ENCODE peak calls at places on chromosome 6, in seven cellular contexts. L, B, W, V, M, O and Y are unnamed samples.

GRCh38 chr6:138404666-138405337 is 779 bp downstream of the HEBP2 start:
- DNase-seq in L (peak), B (peak), W (no peak), V (peak), M (peak), O (no peak), Y (no peak)

GRCh38 chr6:8837343-8837742 is 402.0 kb upstream of the SLC35B3 start:
- DNase-seq in L (no peak), B (no peak), W (no peak), V (no peak), M (no peak), O (no peak), Y (no peak)

GRCh38 chr6:71333700-71334099 is 45.1 kb downstream of the OGFRL1 start:
- DNase-seq in L (peak), B (peak), W (no peak), V (no peak), M (no peak), O (no peak), Y (peak)

GRCh38 chr6:142545147-142545546 is 243.3 kb downstream of the ADGRG6 start:
- DNase-seq in L (no peak), B (no peak), W (no peak), V (no peak), M (no peak), O (no peak), Y (no peak)

GRCh38 chr6:145903356-145904102 is 60.6 kb downstream of the SHPRH start:
- DNase-seq in L (no peak), B (peak), W (no peak), V (no peak), M (no peak), O (no peak), Y (no peak)

GRCh38 chr6:110355727-110356126 is 2.4 kb downstream of the METTL24 start:
- DNase-seq in L (no peak), B (no peak), W (no peak), V (no peak), M (no peak), O (peak), Y (no peak)

GRCh38 chr6:116370328-116370716 is 425 bp upstream of the DSE start:
- DNase-seq in L (no peak), B (no peak), W (no peak), V (no peak), M (no peak), O (no peak), Y (no peak)

GRCh38 chr6:30614044-30614842 is 2.8 kb downstream of the PPP1R10 start:
- DNase-seq in L (no peak), B (peak), W (no peak), V (no peak), M (no peak), O (no peak), Y (no peak)

GRCh38 chr6:113909224-113909856 is 52.2 kb downstream of the MARCKS start:
- DNase-seq in L (peak), B (peak), W (peak), V (peak), M (no peak), O (peak), Y (peak)

GRCh38 chr6:46491789-46492547 is 719 bp upstream of the RCAN2 start:
- DNase-seq in L (peak), B (no peak), W (no peak), V (peak), M (peak), O (peak), Y (no peak)

GRCh38 chr6:54217018-54217417 is 91.2 kb upstream of the TINAG start:
- DNase-seq in L (peak), B (no peak), W (no peak), V (no peak), M (no peak), O (no peak), Y (no peak)

GRCh38 chr6:411402-412145 is 20.0 kb downstream of the IRF4 start:
- DNase-seq in L (peak), B (peak), W (no peak), V (no peak), M (no peak), O (no peak), Y (no peak)

GRCh38 chr6:10418862-10419748 is 4.2 kb upstream of the TFAP2A start:
- DNase-seq in L (peak), B (no peak), W (no peak), V (no peak), M (peak), O (peak), Y (no peak)

GRCh38 chr6:138647006-138647405 is 126.6 kb upstream of the CCDC28A start:
- DNase-seq in L (no peak), B (peak), W (no peak), V (no peak), M (no peak), O (no peak), Y (peak)

GRCh38 chr6:91299544-91300491 is 712.9 kb upstream of the MAP3K7 start:
- DNase-seq in L (peak), B (peak), W (peak), V (no peak), M (no peak), O (peak), Y (peak)

GRCh38 chr6:30775104-30775503 is 30.8 kb upstream of the IER3 start:
- DNase-seq in L (no peak), B (no peak), W (no peak), V (no peak), M (no peak), O (no peak), Y (no peak)

GRCh38 chr6:35451354-35452185 is 568 bp upstream of the FANCE start:
- DNase-seq in L (no peak), B (no peak), W (peak), V (no peak), M (no peak), O (peak), Y (no peak)

GRCh38 chr6:143221723-143222122 is 161.0 kb downstream of the AIG1 start:
- DNase-seq in L (no peak), B (no peak), W (no peak), V (no peak), M (no peak), O (no peak), Y (no peak)

GRCh38 chr6:119742188-119742803 is 392.7 kb upstream of the MAN1A1 start:
- DNase-seq in L (peak), B (peak), W (peak), V (peak), M (no peak), O (peak), Y (no peak)

GRCh38 chr6:47434372-47435253 is 43.0 kb upstream of the CD2AP start:
- DNase-seq in L (no peak), B (peak), W (no peak), V (peak), M (no peak), O (no peak), Y (no peak)

GRCh38 chr6:154874684-154875594 is 120.2 kb upstream of the TIAM2 start:
- DNase-seq in L (no peak), B (no peak), W (no peak), V (peak), M (no peak), O (peak), Y (no peak)

GRCh38 chr6:168403370-168404005 is 37.5 kb upstream of the SMOC2 start:
- DNase-seq in L (no peak), B (no peak), W (no peak), V (no peak), M (no peak), O (no peak), Y (no peak)

GRCh38 chr6:34587325-34587724 is 31.2 kb upstream of the SPDEF start:
- DNase-seq in L (no peak), B (no peak), W (no peak), V (no peak), M (no peak), O (no peak), Y (no peak)

GRCh38 chr6:53702316-53702715 is 36.8 kb upstream of the KLHL31 start:
- DNase-seq in L (no peak), B (no peak), W (no peak), V (no peak), M (no peak), O (no peak), Y (no peak)

GRCh38 chr6:144340541-144341371 is 55.6 kb downstream of the UTRN start:
- DNase-seq in L (peak), B (peak), W (no peak), V (no peak), M (no peak), O (no peak), Y (no peak)

GRCh38 chr6:36820700-36821580 is 18.3 kb downstream of the CPNE5 start:
- DNase-seq in L (no peak), B (peak), W (peak), V (no peak), M (no peak), O (peak), Y (peak)

GRCh38 chr6:39273394-39273793 is 40.8 kb downstream of the KCNK17 start:
- DNase-seq in L (no peak), B (no peak), W (no peak), V (no peak), M (no peak), O (peak), Y (no peak)

GRCh38 chr6:116012471-116012949 is 48.2 kb downstream of the FRK start:
- DNase-seq in L (peak), B (peak), W (no peak), V (peak), M (no peak), O (no peak), Y (peak)

GRCh38 chr6:89927788-89928565 is 33.7 kb downstream of the GJA10 start:
- DNase-seq in L (peak), B (no peak), W (no peak), V (no peak), M (no peak), O (no peak), Y (no peak)

GRCh38 chr6:33862536-33862935 is 58.7 kb upstream of the MLN start:
- DNase-seq in L (no peak), B (no peak), W (no peak), V (no peak), M (no peak), O (no peak), Y (no peak)

GRCh38 chr6:85470023-85470410 is 20.1 kb downstream of the NT5E start:
- DNase-seq in L (no peak), B (no peak), W (no peak), V (no peak), M (no peak), O (no peak), Y (no peak)

GRCh38 chr6:56538851-56539250 is 103.8 kb downstream of the DST start:
- DNase-seq in L (no peak), B (no peak), W (no peak), V (no peak), M (no peak), O (no peak), Y (no peak)

GRCh38 chr6:56540950-56541600 is 101.6 kb downstream of the DST start:
- DNase-seq in L (peak), B (peak), W (no peak), V (peak), M (no peak), O (no peak), Y (no peak)

GRCh38 chr6:56540232-56540631 is 102.5 kb downstream of the DST start:
- DNase-seq in L (no peak), B (no peak), W (no peak), V (no peak), M (no peak), O (no peak), Y (no peak)

GRCh38 chr6:56541736-56542366 is 100.8 kb downstream of the DST start:
- DNase-seq in L (no peak), B (no peak), W (no peak), V (no peak), M (no peak), O (no peak), Y (no peak)

GRCh38 chr6:56539503-56540105 is 103.1 kb downstream of the DST start:
- DNase-seq in L (peak), B (no peak), W (no peak), V (no peak), M (no peak), O (no peak), Y (no peak)
- H3K4me3 ChIP-seq in L (peak), B (peak), W (peak), V (no peak), M (peak), O (no peak), Y (peak)

GRCh38 chr6:52419809-52420667 is at the start of gene EFHC1:
- DNase-seq in L (peak), B (peak), W (peak), V (peak), M (peak), O (peak), Y (peak)

GRCh38 chr6:52418606-52419005 is 1.5 kb upstream of the EFHC1 start:
- DNase-seq in L (no peak), B (no peak), W (no peak), V (no peak), M (no peak), O (no peak), Y (no peak)

GRCh38 chr6:52423448-52423847 is 3.3 kb downstream of the EFHC1 start:
- DNase-seq in L (no peak), B (no peak), W (peak), V (no peak), M (no peak), O (no peak), Y (no peak)

GRCh38 chr6:52422156-52422555 is 2.0 kb downstream of the EFHC1 start:
- DNase-seq in L (no peak), B (no peak), W (no peak), V (no peak), M (no peak), O (no peak), Y (no peak)

GRCh38 chr6:52420668-52421358 is 671 bp downstream of the EFHC1 start:
- DNase-seq in L (peak), B (peak), W (peak), V (peak), M (no peak), O (peak), Y (no peak)
- H3K4me3 ChIP-seq in L (peak), B (peak), W (peak), V (peak), M (peak), O (peak), Y (peak)

GRCh38 chr6:13383280-13384163 is 55.2 kb upstream of the TBC1D7 start:
- DNase-seq in L (peak), B (peak), W (no peak), V (peak), M (no peak), O (no peak), Y (no peak)

GRCh38 chr6:13378669-13379590 is 50.6 kb upstream of the TBC1D7 start:
- DNase-seq in L (peak), B (no peak), W (no peak), V (peak), M (no peak), O (peak), Y (no peak)

GRCh38 chr6:13384966-13385365 is 56.6 kb upstream of the TBC1D7 start:
- DNase-seq in L (no peak), B (no peak), W (no peak), V (peak), M (no peak), O (no peak), Y (no peak)

GRCh38 chr6:13380761-13381160 is 52.4 kb upstream of the TBC1D7 start:
- DNase-seq in L (no peak), B (no peak), W (no peak), V (no peak), M (no peak), O (no peak), Y (no peak)

DNA sequence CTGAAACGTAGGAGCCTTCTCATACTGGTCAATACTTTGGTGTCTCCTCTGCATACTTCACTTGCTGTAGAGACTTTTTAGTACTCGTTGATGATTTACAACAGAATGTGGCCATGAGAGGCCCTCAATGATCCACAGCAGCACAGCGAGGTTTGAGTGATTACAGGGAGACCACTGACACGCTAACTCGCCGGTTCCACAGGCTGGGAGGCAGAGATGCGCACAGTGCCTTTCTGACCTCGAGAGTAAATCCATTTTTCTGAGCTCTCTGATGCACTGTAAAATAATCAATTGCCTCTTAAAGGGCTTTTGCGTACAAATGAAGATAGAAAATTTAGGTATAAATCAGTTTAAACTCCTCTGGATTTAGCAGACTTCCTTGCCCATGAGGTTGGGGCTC is 56.2 kb upstream of the TBC1D7 start:
- DNase-seq in L (no peak), B (no peak), W (no peak), V (no peak), M (no peak), O (no peak), Y (no peak)
- H3K4me3 ChIP-seq in L (no peak), B (no peak), W (no peak), V (no peak), M (no peak), O (no peak), Y (no peak)

GRCh38 chr6:72950114-72950860 is 275.0 kb downstream of the KHDC1L start:
- DNase-seq in L (peak), B (peak), W (no peak), V (no peak), M (no peak), O (no peak), Y (peak)
- H3K4me3 ChIP-seq in L (no peak), B (peak), W (no peak), V (no peak), M (no peak), O (no peak), Y (no peak)

GRCh38 chr6:155954149-155954548 is 498.5 kb upstream of the NOX3 start:
- DNase-seq in L (no peak), B (no peak), W (no peak), V (peak), M (no peak), O (no peak), Y (no peak)
- H3K4me3 ChIP-seq in L (no peak), B (no peak), W (no peak), V (no peak), M (no peak), O (no peak), Y (no peak)

GRCh38 chr6:2695464-2696095 is 55.1 kb downstream of the MYLK4 start:
- DNase-seq in L (peak), B (peak), W (no peak), V (peak), M (no peak), O (peak), Y (peak)

GRCh38 chr6:2693191-2693590 is 57.5 kb downstream of the MYLK4 start:
- DNase-seq in L (no peak), B (no peak), W (no peak), V (no peak), M (no peak), O (no peak), Y (no peak)

GRCh38 chr6:2697291-2697690 is 53.4 kb downstream of the MYLK4 start:
- DNase-seq in L (no peak), B (no peak), W (no peak), V (no peak), M (peak), O (peak), Y (no peak)
- H3K4me3 ChIP-seq in L (no peak), B (no peak), W (no peak), V (no peak), M (no peak), O (no peak), Y (no peak)

DNA sequence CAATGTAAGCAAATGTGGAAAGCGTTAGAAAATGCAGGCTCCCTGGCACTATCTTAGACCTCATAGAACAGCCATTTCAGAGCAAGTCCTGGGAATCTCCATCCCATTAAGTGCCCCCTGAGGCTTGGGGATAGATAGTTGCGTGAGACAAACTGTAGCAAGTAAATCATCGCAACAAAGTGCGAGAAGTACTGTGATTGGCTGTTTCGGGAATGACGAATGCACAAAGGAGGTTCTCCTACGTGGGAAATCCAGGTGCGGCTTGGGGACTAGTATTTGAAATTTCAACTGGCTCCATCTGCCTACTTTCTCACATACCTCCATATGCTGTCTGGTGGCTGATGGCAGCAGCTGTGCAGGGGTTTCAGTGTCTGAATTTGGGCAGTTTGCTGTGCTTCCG is 84.5 kb downstream of the PLEKHG1 start:
- DNase-seq in L (no peak), B (no peak), W (no peak), V (no peak), M (no peak), O (no peak), Y (no peak)
- H3K4me3 ChIP-seq in L (no peak), B (no peak), W (no peak), V (no peak), M (peak), O (no peak), Y (no peak)